ENCODE peak calls at places on chromosome 7, in four cellular contexts. R is GM12878, D is tibial artery, O is PC-3. W is an unnamed sample.

GRCh38 chr7:106583133-106583532 is 77.8 kb downstream of the CCDC71L start:
- DNase-seq in R (no peak), D (no peak), O (no peak), W (peak; percentile 44)

GRCh38 chr7:78334027-78334825 is 535.7 kb downstream of the PHTF2 start:
- DNase-seq in R (no peak), D (no peak), O (no peak), W (no peak)

GRCh38 chr7:137606061-137606674 is 240.6 kb downstream of the DGKI start:
- DNase-seq in R (no peak), D (no peak), O (peak; percentile 80), W (peak; percentile 65)

GRCh38 chr7:16051561-16052280 is 365.2 kb upstream of the MEOX2 start:
- DNase-seq in R (no peak), D (no peak), O (no peak), W (no peak)

GRCh38 chr7:129225206-129225930 is 538 bp downstream of the AHCYL2 start:
- DNase-seq in R (no peak), D (peak; percentile 53), O (peak; percentile 41), W (peak; percentile 68)

GRCh38 chr7:108331971-108332370 is 124.3 kb downstream of the NRCAM start:
- DNase-seq in R (no peak), D (no peak), O (no peak), W (no peak)

GRCh38 chr7:98291717-98292116 is 10.2 kb downstream of the BRI3 start:
- DNase-seq in R (no peak), D (no peak), O (no peak), W (no peak)

GRCh38 chr7:30412810-30413504 is 65.6 kb downstream of the NOD1 start:
- DNase-seq in R (peak; percentile 16), D (peak; percentile 35), O (peak; percentile 85), W (peak; percentile 86)

GRCh38 chr7:11950281-11950680 is 118.3 kb upstream of the THSD7A start:
- DNase-seq in R (no peak), D (no peak), O (no peak), W (no peak)

GRCh38 chr7:107468824-107469223 is 1.0 kb upstream of the GPR22 start:
- DNase-seq in R (no peak), D (no peak), O (no peak), W (no peak)

GRCh38 chr7:103573479-103574058 is 127.6 kb upstream of the SLC26A5 start:
- DNase-seq in R (no peak), D (no peak), O (peak; percentile 78), W (peak; percentile 41)

GRCh38 chr7:116465125-116465524 is 34.4 kb upstream of the CAV2 start:
- DNase-seq in R (no peak), D (no peak), O (no peak), W (no peak)

GRCh38 chr7:20958474-20958873 is 171.8 kb upstream of the SP8 start:
- DNase-seq in R (no peak), D (no peak), O (no peak), W (no peak)

GRCh38 chr7:70997275-70997674 is 134.7 kb upstream of the GALNT17 start:
- DNase-seq in R (no peak), D (no peak), O (no peak), W (no peak)

GRCh38 chr7:101285171-101285570 is 36.4 kb downstream of the IFT22 start:
- DNase-seq in R (no peak), D (no peak), O (no peak), W (no peak)

GRCh38 chr7:38615665-38616064 is 15.5 kb downstream of the AMPH start:
- DNase-seq in R (no peak), D (no peak), O (no peak), W (no peak)

GRCh38 chr7:106444068-106444655 is 159.4 kb upstream of the NAMPT start:
- DNase-seq in R (no peak), D (no peak), O (no peak), W (no peak)

GRCh38 chr7:25951414-25952276 is 200.4 kb upstream of the NFE2L3 start:
- DNase-seq in R (no peak), D (no peak), O (no peak), W (peak; percentile 27)

GRCh38 chr7:6143997-6144396 is 112.8 kb downstream of the ANKRD61 start:
- DNase-seq in R (no peak), D (no peak), O (no peak), W (no peak)

GRCh38 chr7:21028990-21029337 is 242.3 kb upstream of the SP8 start:
- DNase-seq in R (no peak), D (no peak), O (no peak), W (no peak)

DNA sequence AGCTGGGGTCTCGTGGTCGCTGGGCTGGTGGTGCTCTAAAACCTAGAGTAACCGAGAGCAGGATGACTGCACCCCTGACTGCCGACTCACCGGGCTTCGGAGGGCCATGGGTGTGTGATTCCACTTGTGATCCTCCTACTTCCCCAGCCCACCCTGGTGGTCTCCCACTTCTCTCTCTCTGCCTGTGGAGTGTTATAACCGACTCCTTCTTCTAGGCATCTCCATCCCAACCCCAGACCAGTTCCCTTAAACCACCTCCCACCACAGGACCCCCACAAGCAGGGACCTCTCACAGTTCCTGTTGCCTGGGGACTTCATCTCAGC is 52.4 kb downstream of the IKZF1 start:
- DNase-seq in R (no peak), D (no peak), O (no peak), W (no peak)
- H3K4me1 ChIP-seq in R (peaks cover 11% of the 10 kb centered on the region), D (no peaks in the 10 kb centered on the region), O (no peaks in the 10 kb centered on the region), W (no peaks in the 10 kb centered on the region)

GRCh38 chr7:55054758-55055157 is 35.9 kb downstream of the EGFR start:
- DNase-seq in R (no peak), D (no peak), O (no peak), W (no peak)
- H3K4me1 ChIP-seq in R (no peaks in the 10 kb centered on the region), D (no peaks in the 10 kb centered on the region), O (peaks cover 55% of the 10 kb centered on the region), W (peaks cover 35% of the 10 kb centered on the region)

GRCh38 chr7:3668743-3669142 is 367.7 kb downstream of the SDK1 start:
- DNase-seq in R (no peak), D (no peak), O (no peak), W (no peak)

GRCh38 chr7:3673524-3673923 is 372.5 kb downstream of the SDK1 start:
- DNase-seq in R (no peak), D (no peak), O (peak; percentile 42), W (no peak)

GRCh38 chr7:3670898-3671297 is 369.8 kb downstream of the SDK1 start:
- DNase-seq in R (no peak), D (no peak), O (no peak), W (peak; percentile 76)
- H3K4me1 ChIP-seq in R (no peaks in the 10 kb centered on the region), D (no peaks in the 10 kb centered on the region), O (no peaks in the 10 kb centered on the region), W (no peaks in the 10 kb centered on the region)

GRCh38 chr7:122304996-122305421 is 459 bp upstream of the FEZF1 start:
- DNase-seq in R (no peak), D (no peak), O (no peak), W (peak; percentile 36)

GRCh38 chr7:122304604-122304975 is at the start of gene FEZF1:
- DNase-seq in R (no peak), D (no peak), O (peak; percentile 57), W (no peak)

GRCh38 chr7:122305475-122306319 is 1.1 kb upstream of the FEZF1 start:
- DNase-seq in R (no peak), D (no peak), O (peak; percentile 17), W (no peak)

GRCh38 chr7:122307228-122307619 is 2.7 kb upstream of the FEZF1 start:
- DNase-seq in R (no peak), D (no peak), O (no peak), W (no peak)

DNA sequence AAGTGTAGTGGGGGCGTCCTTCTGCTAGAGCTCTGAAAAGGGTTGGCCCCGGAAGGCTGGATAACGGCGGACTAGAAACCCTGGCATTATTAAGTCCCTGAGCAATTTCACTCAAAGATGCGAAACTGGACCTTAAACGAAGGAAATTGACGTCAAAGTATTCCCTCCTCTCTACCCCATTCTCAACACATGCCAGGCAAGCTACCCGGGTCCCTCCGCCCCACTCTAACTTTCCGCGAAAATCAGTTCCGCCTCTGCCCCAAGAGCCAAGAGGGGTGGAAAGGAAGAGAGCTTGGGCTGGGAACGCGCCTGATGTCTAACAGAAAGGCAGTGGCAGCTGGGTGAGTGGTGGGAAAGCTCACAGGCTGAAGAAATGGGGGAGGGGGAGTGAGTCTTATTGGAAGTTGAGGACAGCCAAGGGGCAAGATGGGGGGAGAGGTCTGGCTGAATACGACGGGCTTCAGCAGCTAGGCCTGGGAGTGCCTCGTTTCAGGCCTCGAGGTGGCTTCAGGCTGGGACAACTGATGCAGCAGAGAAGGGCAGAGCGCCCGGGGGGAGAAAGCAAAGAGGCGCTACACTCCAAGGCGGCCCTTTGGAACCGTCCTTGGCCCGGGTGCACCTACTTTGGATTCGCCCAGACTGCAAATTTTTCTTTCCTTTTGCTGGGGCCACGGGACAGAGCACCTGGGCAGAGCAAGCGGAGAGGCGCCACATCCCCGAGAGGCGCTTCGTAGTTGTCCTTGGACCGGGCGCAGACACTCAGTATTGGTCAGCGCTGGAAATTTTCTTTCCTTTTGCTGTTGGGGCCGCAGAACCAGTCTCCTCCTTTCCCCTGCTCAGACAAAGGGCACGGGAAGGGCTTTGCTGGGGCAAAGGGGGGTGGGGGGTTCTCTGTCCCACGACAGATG is 2.0 kb upstream of the FEZF1 start:
- DNase-seq in R (no peak), D (no peak), O (no peak), W (no peak)
- H3K4me1 ChIP-seq in R (no peaks in the 10 kb centered on the region), D (no peaks in the 10 kb centered on the region), O (no peaks in the 10 kb centered on the region), W (peaks cover 38% of the 10 kb centered on the region)

W was measured in mesenchymal stem cell.